ENCODE peak calls at places on chromosomes 11 and 22, in five cellular contexts. One of them, this sample, is unnamed.

GRCh38 chr11:12285106-12285505 is 92.3 kb upstream of the PARVA start:
- DNase-seq in stimulated activated CD4-positive, alpha-beta T cell treated with anti-CD3 and anti-CD28 coated beads, Interleukin-4, amount 100 ng/mL, for 48 hours: no peak
- DNase-seq in HEK293T: no peak
- DNase-seq in right atrium auricular region: peak; percentile 53
- DNase-seq in ELF-1: no peak
- DNase-seq in this sample: peak; percentile 31

GRCh38 chr11:10418259-10418949 is 36.7 kb upstream of the AMPD3 start:
- DNase-seq in HEK293T: no peak
- DNase-seq in ELF-1: no peak
- DNase-seq in right atrium auricular region: no peak
- DNase-seq in stimulated activated CD4-positive, alpha-beta T cell treated with anti-CD3 and anti-CD28 coated beads, Interleukin-4, amount 100 ng/mL, for 48 hours: no peak
- DNase-seq in this sample: no peak

GRCh38 chr11:36868380-36868779 is 270.3 kb upstream of the RAG2 start:
- DNase-seq in right atrium auricular region: no peak
- DNase-seq in ELF-1: no peak
- DNase-seq in HEK293T: no peak
- DNase-seq in stimulated activated CD4-positive, alpha-beta T cell treated with anti-CD3 and anti-CD28 coated beads, Interleukin-4, amount 100 ng/mL, for 48 hours: no peak
- DNase-seq in this sample: no peak

GRCh38 chr11:12235945-12236743 is 125.8 kb downstream of the MICAL2 start:
- DNase-seq in right atrium auricular region: peak; percentile 70
- DNase-seq in stimulated activated CD4-positive, alpha-beta T cell treated with anti-CD3 and anti-CD28 coated beads, Interleukin-4, amount 100 ng/mL, for 48 hours: peak; percentile 28
- DNase-seq in ELF-1: peak; percentile 43
- DNase-seq in HEK293T: peak; percentile 52
- DNase-seq in this sample: no peak

GRCh38 chr11:94183886-94184264 is 55.2 kb downstream of the PANX1 start:
- DNase-seq in ELF-1: peak; percentile 89
- DNase-seq in HEK293T: peak; percentile 77
- DNase-seq in stimulated activated CD4-positive, alpha-beta T cell treated with anti-CD3 and anti-CD28 coated beads, Interleukin-4, amount 100 ng/mL, for 48 hours: peak; percentile 22
- DNase-seq in right atrium auricular region: peak; percentile 84
- DNase-seq in this sample: no peak

GRCh38 chr11:126561327-126561893 is 205.9 kb downstream of the ST3GAL4 start:
- DNase-seq in right atrium auricular region: no peak
- DNase-seq in ELF-1: peak; percentile 66
- DNase-seq in HEK293T: peak; percentile 61
- DNase-seq in stimulated activated CD4-positive, alpha-beta T cell treated with anti-CD3 and anti-CD28 coated beads, Interleukin-4, amount 100 ng/mL, for 48 hours: peak; percentile 1
- DNase-seq in this sample: no peak

GRCh38 chr11:32168924-32169323 is 78.0 kb downstream of the RCN1 start:
- DNase-seq in ELF-1: no peak
- DNase-seq in HEK293T: no peak
- DNase-seq in right atrium auricular region: peak; percentile 13
- DNase-seq in stimulated activated CD4-positive, alpha-beta T cell treated with anti-CD3 and anti-CD28 coated beads, Interleukin-4, amount 100 ng/mL, for 48 hours: no peak
- DNase-seq in this sample: no peak

GRCh38 chr11:13338437-13339069 is 61.0 kb downstream of the BMAL1 start:
- DNase-seq in HEK293T: no peak
- DNase-seq in right atrium auricular region: no peak
- DNase-seq in stimulated activated CD4-positive, alpha-beta T cell treated with anti-CD3 and anti-CD28 coated beads, Interleukin-4, amount 100 ng/mL, for 48 hours: no peak
- DNase-seq in ELF-1: no peak
- DNase-seq in this sample: no peak

GRCh38 chr22:29702025-29702930 is 17.5 kb upstream of the CABP7 start:
- DNase-seq in HEK293T: no peak
- DNase-seq in stimulated activated CD4-positive, alpha-beta T cell treated with anti-CD3 and anti-CD28 coated beads, Interleukin-4, amount 100 ng/mL, for 48 hours: no peak
- DNase-seq in ELF-1: no peak
- DNase-seq in right atrium auricular region: no peak
- DNase-seq in this sample: no peak

GRCh38 chr11:3139086-3139440 is 26.0 kb downstream of the OSBPL5 start:
- DNase-seq in right atrium auricular region: no peak
- DNase-seq in ELF-1: no peak
- DNase-seq in HEK293T: no peak
- DNase-seq in stimulated activated CD4-positive, alpha-beta T cell treated with anti-CD3 and anti-CD28 coated beads, Interleukin-4, amount 100 ng/mL, for 48 hours: no peak
- DNase-seq in this sample: no peak

GRCh38 chr11:565921-566509 is 5.2 kb downstream of the RASSF7 start:
- DNase-seq in stimulated activated CD4-positive, alpha-beta T cell treated with anti-CD3 and anti-CD28 coated beads, Interleukin-4, amount 100 ng/mL, for 48 hours: no peak
- DNase-seq in HEK293T: no peak
- DNase-seq in right atrium auricular region: no peak
- DNase-seq in ELF-1: peak; percentile 92
- DNase-seq in this sample: no peak

GRCh38 chr11:60182546-60183330 is at the start of gene MS4A6A:
- DNase-seq in ELF-1: no peak
- DNase-seq in stimulated activated CD4-positive, alpha-beta T cell treated with anti-CD3 and anti-CD28 coated beads, Interleukin-4, amount 100 ng/mL, for 48 hours: no peak
- DNase-seq in right atrium auricular region: no peak
- DNase-seq in HEK293T: no peak
- DNase-seq in this sample: no peak

GRCh38 chr22:38259370-38259769 is 13.4 kb downstream of the TMEM184B start:
- DNase-seq in HEK293T: no peak
- DNase-seq in stimulated activated CD4-positive, alpha-beta T cell treated with anti-CD3 and anti-CD28 coated beads, Interleukin-4, amount 100 ng/mL, for 48 hours: no peak
- DNase-seq in right atrium auricular region: no peak
- DNase-seq in ELF-1: no peak
- DNase-seq in this sample: no peak

GRCh38 chr11:128627666-128628342 is 40.4 kb upstream of the ETS1 start:
- DNase-seq in stimulated activated CD4-positive, alpha-beta T cell treated with anti-CD3 and anti-CD28 coated beads, Interleukin-4, amount 100 ng/mL, for 48 hours: no peak
- DNase-seq in HEK293T: no peak
- DNase-seq in ELF-1: no peak
- DNase-seq in right atrium auricular region: peak; percentile 56
- DNase-seq in this sample: peak; percentile 74

GRCh38 chr22:49006207-49007012 is 821.3 kb downstream of the BRD1 start:
- DNase-seq in right atrium auricular region: peak; percentile 52
- DNase-seq in ELF-1: no peak
- DNase-seq in stimulated activated CD4-positive, alpha-beta T cell treated with anti-CD3 and anti-CD28 coated beads, Interleukin-4, amount 100 ng/mL, for 48 hours: no peak
- DNase-seq in HEK293T: no peak
- DNase-seq in this sample: peak; percentile 44

GRCh38 chr11:61983419-61983818 is 16.0 kb upstream of the FTH1 start:
- DNase-seq in right atrium auricular region: no peak
- DNase-seq in HEK293T: no peak
- DNase-seq in stimulated activated CD4-positive, alpha-beta T cell treated with anti-CD3 and anti-CD28 coated beads, Interleukin-4, amount 100 ng/mL, for 48 hours: no peak
- DNase-seq in ELF-1: no peak
- DNase-seq in this sample: no peak

GRCh38 chr11:108122166-108122628 is 830 bp downstream of the ACAT1 start:
- DNase-seq in HEK293T: peak; percentile 43
- DNase-seq in stimulated activated CD4-positive, alpha-beta T cell treated with anti-CD3 and anti-CD28 coated beads, Interleukin-4, amount 100 ng/mL, for 48 hours: no peak
- DNase-seq in right atrium auricular region: no peak
- DNase-seq in ELF-1: peak; percentile 9
- DNase-seq in this sample: no peak